ENCODE peak calls at places on chromosomes 16 and 17, in four cellular contexts. L is tibial nerve, S is NCI-H1092 treated with DMSO at 0.1 percent for 48 hours, X is head of caudate nucleus. W is an unnamed sample.

GRCh38 chr17:16935786-16936185 is 36.1 kb downstream of the TNFRSF13B start:
- DNase-seq in X (no peak), S (no peak), L (no peak), W (no peak)

GRCh38 chr17:36002631-36003030 is 1.3 kb upstream of the CCL15 start:
- DNase-seq in X (no peak), L (no peak), S (no peak), W (no peak)

GRCh38 chr17:6461792-6462524 is 17.7 kb downstream of the PIMREG start:
- DNase-seq in S (no peak), L (no peak), X (no peak), W (no peak)

GRCh38 chr16:85027968-85028637 is 508 bp downstream of the KIAA0513 start:
- DNase-seq in X (no peak), S (no peak), L (no peak), W (no peak)

GRCh38 chr17:2853722-2854580 is 57.7 kb downstream of the RAP1GAP2 start:
- DNase-seq in L (no peak), X (no peak), S (no peak), W (no peak)

GRCh38 chr17:9044796-9045470 is 23.6 kb downstream of the NTN1 start:
- DNase-seq in X (no peak), L (no peak), S (no peak), W (no peak)

GRCh38 chr17:39738568-39738901 is 797 bp downstream of the GRB7 start:
- DNase-seq in S (peak; percentile 7), L (no peak), X (peak; percentile 19), W (no peak)

GRCh38 chr17:48632579-48633265 is 6.6 kb upstream of the HOXB9 start:
- DNase-seq in S (no peak), X (no peak), L (no peak), W (no peak)

GRCh38 chr16:30185683-30186421 is 2.5 kb downstream of the CORO1A start:
- DNase-seq in S (no peak), X (peak; percentile 24), L (no peak), W (no peak)

GRCh38 chr17:41844971-41845370 is 7.3 kb downstream of the KLHL10 start:
- DNase-seq in L (no peak), S (no peak), X (no peak), W (no peak)

GRCh38 chr16:75341934-75342811 is 90.7 kb upstream of the BCAR1 start:
- DNase-seq in S (no peak), X (no peak), L (no peak), W (no peak)

GRCh38 chr16:72256398-72257048 is 84.6 kb upstream of the PMFBP1 start:
- DNase-seq in S (no peak), X (no peak), L (no peak), W (no peak)

GRCh38 chr17:78903101-78903779 is at the start of gene CEP295NL:
- DNase-seq in S (peak; percentile 14), L (no peak), X (no peak), W (no peak)

GRCh38 chr16:53129281-53130192 is 74.7 kb downstream of the CHD9 start:
- DNase-seq in L (no peak), X (no peak), S (peak; percentile 55), W (no peak)